ENCODE peak calls at places on chromosomes 13 and 19, in nine cellular contexts. One of them, this sample, is unnamed.

GRCh38 chr13:20363604-20364003 is 131.5 kb upstream of the GJB6 start:
- DNase-seq in retinal pigment epithelial cell: no peak
- DNase-seq in transverse colon: no peak
- DNase-seq in cardiac muscle cell: peak
- DNase-seq in brain microvascular endothelial cell: no peak
- DNase-seq in RWPE1: no peak
- DNase-seq in lower leg skin: no peak
- DNase-seq in H9: no peak
- DNase-seq in heart left ventricle: no peak
- DNase-seq in this sample: no peak

GRCh38 chr13:37492061-37492460 is 106.5 kb downstream of the POSTN start:
- DNase-seq in retinal pigment epithelial cell: no peak
- DNase-seq in transverse colon: no peak
- DNase-seq in cardiac muscle cell: no peak
- DNase-seq in brain microvascular endothelial cell: no peak
- DNase-seq in RWPE1: no peak
- DNase-seq in lower leg skin: no peak
- DNase-seq in H9: no peak
- DNase-seq in heart left ventricle: no peak
- DNase-seq in this sample: no peak

GRCh38 chr13:36031490-36031889 is 99.7 kb downstream of the DCLK1 start:
- DNase-seq in retinal pigment epithelial cell: no peak
- DNase-seq in transverse colon: no peak
- DNase-seq in cardiac muscle cell: peak
- DNase-seq in brain microvascular endothelial cell: no peak
- DNase-seq in RWPE1: no peak
- DNase-seq in lower leg skin: no peak
- DNase-seq in H9: no peak
- DNase-seq in heart left ventricle: no peak
- DNase-seq in this sample: no peak

GRCh38 chr13:76868451-76868850 is 17.8 kb downstream of the KCTD12 start:
- DNase-seq in retinal pigment epithelial cell: no peak
- DNase-seq in transverse colon: no peak
- DNase-seq in cardiac muscle cell: no peak
- DNase-seq in brain microvascular endothelial cell: no peak
- DNase-seq in RWPE1: no peak
- DNase-seq in lower leg skin: no peak
- DNase-seq in H9: no peak
- DNase-seq in heart left ventricle: no peak
- DNase-seq in this sample: no peak

GRCh38 chr19:710767-711166 is 2.0 kb downstream of the PALM start:
- DNase-seq in retinal pigment epithelial cell: no peak
- DNase-seq in transverse colon: no peak
- DNase-seq in cardiac muscle cell: no peak
- DNase-seq in brain microvascular endothelial cell: no peak
- DNase-seq in RWPE1: no peak
- DNase-seq in lower leg skin: peak
- DNase-seq in H9: no peak
- DNase-seq in heart left ventricle: no peak
- DNase-seq in this sample: no peak

GRCh38 chr19:54128441-54128725 is 9.2 kb upstream of the CNOT3 start:
- DNase-seq in retinal pigment epithelial cell: no peak
- DNase-seq in transverse colon: no peak
- DNase-seq in cardiac muscle cell: no peak
- DNase-seq in brain microvascular endothelial cell: no peak
- DNase-seq in RWPE1: no peak
- DNase-seq in lower leg skin: no peak
- DNase-seq in H9: no peak
- DNase-seq in heart left ventricle: no peak
- DNase-seq in this sample: no peak

GRCh38 chr19:3622224-3622623 is 4.4 kb downstream of the CACTIN start:
- DNase-seq in retinal pigment epithelial cell: no peak
- DNase-seq in transverse colon: no peak
- DNase-seq in cardiac muscle cell: no peak
- DNase-seq in brain microvascular endothelial cell: no peak
- DNase-seq in RWPE1: no peak
- DNase-seq in lower leg skin: no peak
- DNase-seq in H9: no peak
- DNase-seq in heart left ventricle: no peak
- DNase-seq in this sample: no peak

GRCh38 chr19:43780706-43781525 is at the start of gene KCNN4:
- DNase-seq in retinal pigment epithelial cell: no peak
- DNase-seq in transverse colon: peak
- DNase-seq in cardiac muscle cell: no peak
- DNase-seq in brain microvascular endothelial cell: peak
- DNase-seq in RWPE1: peak
- DNase-seq in lower leg skin: no peak
- DNase-seq in H9: no peak
- DNase-seq in heart left ventricle: no peak
- DNase-seq in this sample: peak

GRCh38 chr19:33720691-33721682 is 75.7 kb upstream of the KCTD15 start:
- DNase-seq in retinal pigment epithelial cell: no peak
- DNase-seq in transverse colon: no peak
- DNase-seq in cardiac muscle cell: no peak
- DNase-seq in brain microvascular endothelial cell: no peak
- DNase-seq in RWPE1: no peak
- DNase-seq in lower leg skin: no peak
- DNase-seq in H9: no peak
- DNase-seq in heart left ventricle: no peak
- DNase-seq in this sample: no peak

GRCh38 chr13:114319441-114319871 is 5.2 kb downstream of the CHAMP1 start:
- DNase-seq in retinal pigment epithelial cell: no peak
- DNase-seq in transverse colon: no peak
- DNase-seq in cardiac muscle cell: peak
- DNase-seq in brain microvascular endothelial cell: peak
- DNase-seq in RWPE1: no peak
- DNase-seq in lower leg skin: no peak
- DNase-seq in H9: no peak
- DNase-seq in heart left ventricle: no peak
- DNase-seq in this sample: peak

DNA sequence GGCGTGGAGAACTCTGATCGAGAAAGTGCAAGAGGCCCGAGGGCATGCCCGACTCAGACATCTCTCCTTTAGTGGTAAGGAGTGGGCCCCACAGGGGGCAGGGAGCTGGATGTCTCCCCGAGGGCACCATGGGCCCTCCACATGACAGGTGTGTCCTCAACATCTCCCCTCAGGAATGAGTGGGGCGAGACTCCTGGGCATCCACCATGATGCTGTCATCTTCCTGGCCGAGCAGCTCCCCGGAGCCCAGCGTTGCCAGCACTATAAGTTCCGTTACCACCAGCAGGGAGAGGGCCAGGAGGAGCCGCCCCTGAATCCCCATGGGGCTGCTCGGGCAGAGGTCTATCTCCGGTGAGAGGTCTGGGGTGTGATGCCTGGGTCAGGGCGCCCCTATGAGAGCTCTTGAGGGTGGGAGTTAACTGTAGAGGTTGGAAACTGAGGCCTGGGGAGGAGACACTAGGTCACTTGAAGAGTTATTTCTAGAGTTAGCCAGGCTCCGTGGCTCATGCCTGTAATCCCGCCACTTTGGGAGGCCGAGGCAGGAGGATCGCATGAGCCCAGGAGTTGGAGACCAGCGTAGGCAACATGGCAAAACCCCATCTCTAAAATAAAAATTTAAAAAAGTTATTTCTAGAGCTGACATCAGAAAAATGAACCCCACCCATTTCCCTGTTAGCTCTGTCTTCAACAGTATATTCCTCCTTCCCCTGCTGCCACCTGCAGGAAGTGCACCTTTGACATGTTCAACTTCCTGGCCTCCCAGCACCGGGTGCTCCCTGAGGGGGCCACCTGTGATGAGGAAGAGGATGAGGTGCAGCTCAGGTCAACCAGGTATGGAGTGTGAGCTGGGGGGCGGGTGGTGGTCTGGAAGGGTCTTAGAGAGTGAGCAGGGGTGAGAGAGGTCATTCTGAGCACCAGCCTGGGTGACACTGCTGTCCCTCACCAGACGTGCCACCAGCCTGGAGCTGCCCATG is 5.1 kb downstream of the IGFLR1 start:
- DNase-seq in retinal pigment epithelial cell: no peak
- DNase-seq in transverse colon: no peak
- DNase-seq in cardiac muscle cell: no peak
- DNase-seq in brain microvascular endothelial cell: no peak
- DNase-seq in RWPE1: no peak
- DNase-seq in lower leg skin: no peak
- DNase-seq in H9: no peak
- DNase-seq in heart left ventricle: no peak
- DNase-seq in this sample: no peak
- TF ChIP-seq CTCF in retinal pigment epithelial cell: no peak
- TF ChIP-seq CTCF in transverse colon: no peak
- TF ChIP-seq CTCF in cardiac muscle cell: peak
- TF ChIP-seq CTCF in brain microvascular endothelial cell: peak
- TF ChIP-seq CTCF in RWPE1: peak
- TF ChIP-seq CTCF in lower leg skin: no peak
- TF ChIP-seq CTCF in H9: peak
- TF ChIP-seq CTCF in heart left ventricle: no peak
- TF ChIP-seq CTCF in this sample: no peak

GRCh38 chr19:7920520-7921301 is 573 bp downstream of the SNAPC2 start:
- DNase-seq in retinal pigment epithelial cell: peak
- DNase-seq in transverse colon: peak
- DNase-seq in cardiac muscle cell: peak
- DNase-seq in brain microvascular endothelial cell: peak
- DNase-seq in RWPE1: peak
- DNase-seq in lower leg skin: peak
- DNase-seq in H9: peak
- DNase-seq in heart left ventricle: peak
- DNase-seq in this sample: peak
- TF ChIP-seq CTCF in retinal pigment epithelial cell: no peak
- TF ChIP-seq CTCF in transverse colon: no peak
- TF ChIP-seq CTCF in cardiac muscle cell: no peak
- TF ChIP-seq CTCF in brain microvascular endothelial cell: no peak
- TF ChIP-seq CTCF in RWPE1: no peak
- TF ChIP-seq CTCF in lower leg skin: no peak
- TF ChIP-seq CTCF in H9: no peak
- TF ChIP-seq CTCF in heart left ventricle: no peak
- TF ChIP-seq CTCF in this sample: no peak

DNA sequence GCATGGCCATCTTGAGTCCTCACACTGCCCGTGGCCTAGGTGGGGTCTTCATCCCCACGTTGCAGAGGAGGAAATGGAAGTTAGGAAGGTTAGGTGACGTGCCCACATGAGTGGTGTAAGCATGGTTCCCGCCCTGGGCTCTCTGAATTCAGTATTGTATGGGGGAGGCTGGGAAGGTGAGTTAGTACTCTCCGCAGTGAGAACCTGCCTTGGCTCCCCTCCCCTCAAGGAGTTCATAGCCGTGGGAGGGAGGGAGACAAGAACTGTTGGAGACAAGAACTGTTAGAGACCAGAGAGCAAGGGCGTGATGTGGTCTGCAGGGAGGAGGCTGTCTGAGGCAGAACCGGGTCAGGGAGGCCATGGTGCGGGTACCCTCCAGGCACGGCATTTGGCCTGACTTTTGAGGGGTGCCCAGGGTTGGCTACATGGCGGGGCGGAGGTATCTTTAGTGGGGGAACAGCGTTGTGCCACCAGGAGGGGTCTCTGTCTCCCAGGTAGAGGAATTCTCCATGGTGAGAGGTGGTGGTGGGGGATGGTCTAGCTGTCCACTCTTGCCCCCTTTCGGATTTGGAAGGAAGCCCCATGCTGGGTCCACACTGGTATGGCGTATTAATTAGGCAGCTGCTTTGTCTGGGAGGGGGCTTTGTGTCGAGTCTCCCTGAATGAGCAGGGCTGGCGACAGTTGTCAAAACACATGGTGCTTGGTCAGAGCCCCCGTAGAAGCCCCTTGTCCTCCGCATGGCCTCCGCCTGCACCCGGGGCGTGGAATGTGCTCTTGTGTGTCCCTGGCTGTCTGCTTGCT is 45.8 kb downstream of the CAPN12 start:
- DNase-seq in retinal pigment epithelial cell: no peak
- DNase-seq in transverse colon: no peak
- DNase-seq in cardiac muscle cell: no peak
- DNase-seq in brain microvascular endothelial cell: no peak
- DNase-seq in RWPE1: no peak
- DNase-seq in lower leg skin: no peak
- DNase-seq in H9: no peak
- DNase-seq in heart left ventricle: no peak
- DNase-seq in this sample: no peak
- TF ChIP-seq CTCF in retinal pigment epithelial cell: no peak
- TF ChIP-seq CTCF in transverse colon: no peak
- TF ChIP-seq CTCF in cardiac muscle cell: no peak
- TF ChIP-seq CTCF in brain microvascular endothelial cell: no peak
- TF ChIP-seq CTCF in RWPE1: no peak
- TF ChIP-seq CTCF in lower leg skin: no peak
- TF ChIP-seq CTCF in H9: peak
- TF ChIP-seq CTCF in heart left ventricle: no peak
- TF ChIP-seq CTCF in this sample: no peak

GRCh38 chr19:57830071-57830602 is at the start of gene ZNF587B:
- DNase-seq in retinal pigment epithelial cell: peak
- DNase-seq in transverse colon: peak
- DNase-seq in cardiac muscle cell: peak
- DNase-seq in brain microvascular endothelial cell: peak
- DNase-seq in RWPE1: no peak
- DNase-seq in lower leg skin: peak
- DNase-seq in H9: peak
- DNase-seq in heart left ventricle: peak
- DNase-seq in this sample: peak
- TF ChIP-seq CTCF in retinal pigment epithelial cell: peak
- TF ChIP-seq CTCF in transverse colon: peak
- TF ChIP-seq CTCF in cardiac muscle cell: peak
- TF ChIP-seq CTCF in brain microvascular endothelial cell: peak
- TF ChIP-seq CTCF in RWPE1: no peak
- TF ChIP-seq CTCF in lower leg skin: no peak
- TF ChIP-seq CTCF in H9: peak
- TF ChIP-seq CTCF in heart left ventricle: peak
- TF ChIP-seq CTCF in this sample: peak

GRCh38 chr19:18346091-18346490 is 5.7 kb downstream of the PGPEP1 start:
- DNase-seq in retinal pigment epithelial cell: no peak
- DNase-seq in transverse colon: peak
- DNase-seq in cardiac muscle cell: no peak
- DNase-seq in brain microvascular endothelial cell: no peak
- DNase-seq in RWPE1: peak
- DNase-seq in lower leg skin: no peak
- DNase-seq in H9: peak
- DNase-seq in heart left ventricle: no peak
- DNase-seq in this sample: peak
- TF ChIP-seq CTCF in retinal pigment epithelial cell: no peak
- TF ChIP-seq CTCF in transverse colon: no peak
- TF ChIP-seq CTCF in cardiac muscle cell: no peak
- TF ChIP-seq CTCF in brain microvascular endothelial cell: no peak
- TF ChIP-seq CTCF in RWPE1: peak
- TF ChIP-seq CTCF in lower leg skin: no peak
- TF ChIP-seq CTCF in H9: no peak
- TF ChIP-seq CTCF in heart left ventricle: no peak
- TF ChIP-seq CTCF in this sample: no peak

GRCh38 chr19:4983346-4984105 is 14.6 kb downstream of the KDM4B start:
- DNase-seq in retinal pigment epithelial cell: no peak
- DNase-seq in transverse colon: no peak
- DNase-seq in cardiac muscle cell: no peak
- DNase-seq in brain microvascular endothelial cell: no peak
- DNase-seq in RWPE1: no peak
- DNase-seq in lower leg skin: no peak
- DNase-seq in H9: no peak
- DNase-seq in heart left ventricle: no peak
- DNase-seq in this sample: no peak
- TF ChIP-seq CTCF in retinal pigment epithelial cell: no peak
- TF ChIP-seq CTCF in transverse colon: no peak
- TF ChIP-seq CTCF in cardiac muscle cell: no peak
- TF ChIP-seq CTCF in brain microvascular endothelial cell: no peak
- TF ChIP-seq CTCF in RWPE1: no peak
- TF ChIP-seq CTCF in lower leg skin: no peak
- TF ChIP-seq CTCF in H9: no peak
- TF ChIP-seq CTCF in heart left ventricle: no peak
- TF ChIP-seq CTCF in this sample: no peak

GRCh38 chr19:14198384-14199376 is 7.3 kb downstream of the ADGRL1 start:
- DNase-seq in retinal pigment epithelial cell: no peak
- DNase-seq in transverse colon: no peak
- DNase-seq in cardiac muscle cell: peak
- DNase-seq in brain microvascular endothelial cell: no peak
- DNase-seq in RWPE1: no peak
- DNase-seq in lower leg skin: no peak
- DNase-seq in H9: no peak
- DNase-seq in heart left ventricle: no peak
- DNase-seq in this sample: no peak
- TF ChIP-seq CTCF in retinal pigment epithelial cell: peak
- TF ChIP-seq CTCF in transverse colon: no peak
- TF ChIP-seq CTCF in cardiac muscle cell: no peak
- TF ChIP-seq CTCF in brain microvascular endothelial cell: peak
- TF ChIP-seq CTCF in RWPE1: no peak
- TF ChIP-seq CTCF in lower leg skin: no peak
- TF ChIP-seq CTCF in H9: peak
- TF ChIP-seq CTCF in heart left ventricle: no peak
- TF ChIP-seq CTCF in this sample: no peak